ENCODE peak calls at places on chromosome 12, in four cellular contexts. X is psoas muscle, V is upper lobe of right lung, B is hepatocyte. W is an unnamed sample.

GRCh38 chr12:127077262-127078045 is 1189.5 kb upstream of the TMEM132C start:
- DNase-seq in B (no peak), V (no peak), X (no peak), W (no peak)

GRCh38 chr12:42780671-42781070 is 191.1 kb upstream of the PRICKLE1 start:
- DNase-seq in V (no peak), X (no peak), B (no peak), W (no peak)

GRCh38 chr12:52777566-52777965 is 421 bp upstream of the KRT76 start:
- DNase-seq in B (no peak), V (peak; percentile 42), X (no peak), W (no peak)

GRCh38 chr12:123949118-123949774 is 23.4 kb downstream of the CCDC92 start:
- DNase-seq in B (peak; percentile 37), V (no peak), X (no peak), W (no peak)

GRCh38 chr12:49567611-49568441 is at the start of gene MCRS1:
- DNase-seq in X (peak; percentile 91), V (peak; percentile 92), B (peak; percentile 96), W (peak; percentile 67)

GRCh38 chr12:26090853-26091510 is 33.9 kb downstream of the BHLHE41 start:
- DNase-seq in X (no peak), V (no peak), B (no peak), W (no peak)

GRCh38 chr12:77049767-77050353 is 15.5 kb downstream of the E2F7 start:
- DNase-seq in B (peak; percentile 82), V (no peak), X (no peak), W (no peak)

GRCh38 chr12:64083285-64084210 is 138.5 kb downstream of the KICS2 start:
- DNase-seq in B (peak; percentile 81), V (no peak), X (peak; percentile 81), W (peak; percentile 94)

GRCh38 chr12:51090705-51091229 is 7.4 kb upstream of the CSRNP2 start:
- DNase-seq in B (no peak), X (no peak), V (no peak), W (no peak)

GRCh38 chr12:43882578-43883178 is 46.8 kb downstream of the TMEM117 start:
- DNase-seq in V (no peak), B (peak; percentile 69), X (no peak), W (peak; percentile 35)

GRCh38 chr12:111636209-111636928 is 37.3 kb upstream of the ATXN2 start:
- DNase-seq in X (peak; percentile 66), V (peak; percentile 66), B (peak; percentile 78), W (peak; percentile 24)

GRCh38 chr12:44375694-44376093 is 500.4 kb downstream of the NELL2 start:
- DNase-seq in X (no peak), B (no peak), V (no peak), W (no peak)

GRCh38 chr12:6430990-6431353 is 13.8 kb upstream of the CD27 start:
- DNase-seq in B (no peak), V (peak; percentile 23), X (no peak), W (no peak)

GRCh38 chr12:62210422-62210821 is 49.8 kb upstream of the USP15 start:
- DNase-seq in X (peak; percentile 52), B (peak; percentile 55), V (no peak), W (peak; percentile 10)

GRCh38 chr12:106142591-106143261 is 4.0 kb upstream of the NUAK1 start:
- DNase-seq in B (no peak), V (no peak), X (no peak), W (no peak)

GRCh38 chr12:69657376-69658137 is 41.5 kb downstream of the BEST3 start:
- DNase-seq in B (no peak), X (peak; percentile 89), V (no peak), W (no peak)

GRCh38 chr12:62866451-62867082 is 68.4 kb downstream of the PPM1H start:
- DNase-seq in X (no peak), V (no peak), B (peak; percentile 32), W (peak; percentile 28)

GRCh38 chr12:113422030-113422900 is at the start of gene SDSL:
- DNase-seq in X (peak; percentile 64), V (peak; percentile 88), B (peak; percentile 88), W (peak; percentile 57)

GRCh38 chr12:24839268-24839791 is 109.6 kb downstream of the BCAT1 start:
- DNase-seq in V (no peak), X (no peak), B (no peak), W (no peak)

GRCh38 chr12:105220150-105220928 is 15.6 kb downstream of the APPL2 start:
- DNase-seq in X (no peak), V (no peak), B (no peak), W (no peak)

GRCh38 chr12:132150780-132151144 is 6.5 kb downstream of the NOC4L start:
- DNase-seq in B (no peak), X (peak; percentile 41), V (peak; percentile 48), W (no peak)

GRCh38 chr12:123106640-123107359 is 44.1 kb downstream of the PITPNM2 start:
- DNase-seq in B (no peak), X (peak; percentile 66), V (peak; percentile 71), W (no peak)

GRCh38 chr12:53695148-53696138 is 19.6 kb upstream of the ATP5MC2 start:
- DNase-seq in V (peak; percentile 69), X (peak; percentile 53), B (peak; percentile 85), W (no peak)

GRCh38 chr12:58166643-58167042 is 225.3 kb downstream of the ATP23 start:
- DNase-seq in V (no peak), B (no peak), X (no peak), W (no peak)

GRCh38 chr12:121949643-121950397 is 31.4 kb downstream of the CFAP251 start:
- DNase-seq in B (peak; percentile 62), X (no peak), V (no peak), W (peak; percentile 63)

GRCh38 chr12:13661005-13661887 is 320.2 kb downstream of the GRIN2B start:
- DNase-seq in V (no peak), B (peak; percentile 81), X (peak; percentile 50), W (peak; percentile 14)

GRCh38 chr12:124460771-124461170 is 106.6 kb downstream of the NCOR2 start:
- DNase-seq in B (no peak), V (no peak), X (no peak), W (no peak)

GRCh38 chr12:25249951-25250738 is 584 bp downstream of the KRAS start:
- DNase-seq in X (peak; percentile 77), B (peak; percentile 68), V (peak; percentile 86), W (no peak)

GRCh38 chr12:101076940-101077351 is 133.1 kb downstream of the SLC5A8 start:
- DNase-seq in V (no peak), X (no peak), B (no peak), W (peak; percentile 67)

GRCh38 chr12:85065816-85066482 is 29.8 kb downstream of the LRRIQ1 start:
- DNase-seq in B (no peak), X (no peak), V (no peak), W (no peak)

GRCh38 chr12:89845356-89845755 is 136.7 kb upstream of the ATP2B1 start:
- DNase-seq in B (no peak), X (no peak), V (no peak), W (no peak)

GRCh38 chr12:120234643-120235368 is 30.7 kb downstream of the PXN start:
- DNase-seq in V (peak; percentile 81), X (peak; percentile 96), B (peak; percentile 91), W (peak; percentile 86)

GRCh38 chr12:132886529-132887477 is 602 bp downstream of the CHFR start:
- DNase-seq in X (no peak), B (peak; percentile 51), V (no peak), W (no peak)

GRCh38 chr12:77630341-77630740 is 200.4 kb upstream of the NAV3 start:
- DNase-seq in X (no peak), B (no peak), V (no peak), W (no peak)

GRCh38 chr12:30358113-30358512 is 337.6 kb downstream of the IPO8 start:
- DNase-seq in V (no peak), B (no peak), X (no peak), W (no peak)

GRCh38 chr12:3777206-3777809 is 24.4 kb upstream of the CRACR2A start:
- DNase-seq in B (peak; percentile 67), X (no peak), V (no peak), W (no peak)

GRCh38 chr12:129257526-129257925 is 404.2 kb downstream of the GLT1D1 start:
- DNase-seq in B (no peak), V (no peak), X (no peak), W (no peak)

GRCh38 chr12:89946518-89946917 is 237.9 kb upstream of the ATP2B1 start:
- DNase-seq in B (no peak), V (no peak), X (no peak), W (no peak)

GRCh38 chr12:53636641-53637040 is 10.5 kb upstream of the ATF7 start:
- DNase-seq in V (no peak), B (no peak), X (no peak), W (no peak)

GRCh38 chr12:113322353-113322752 is 12.6 kb downstream of the SLC8B1 start:
- DNase-seq in B (no peak), X (no peak), V (no peak), W (no peak)

GRCh38 chr12:67991158-67991557 is 1.9 kb downstream of the IFNG-AS1 start:
- DNase-seq in B (no peak), V (no peak), X (no peak), W (no peak)

GRCh38 chr12:67996347-67996746 is 7.1 kb downstream of the IFNG-AS1 start:
- DNase-seq in B (no peak), V (no peak), X (no peak), W (no peak)

GRCh38 chr12:67998379-67998778 is 9.1 kb downstream of the IFNG-AS1 start:
- DNase-seq in X (no peak), B (no peak), V (no peak), W (no peak)

GRCh38 chr12:67993143-67993542 is 3.9 kb downstream of the IFNG-AS1 start:
- DNase-seq in X (no peak), B (no peak), V (no peak), W (no peak)

GRCh38 chr12:67994046-67994445 is 4.8 kb downstream of the IFNG-AS1 start:
- DNase-seq in X (no peak), V (no peak), B (no peak), W (no peak)
- TF ChIP-seq CTCF in X (no peak), V (no peak), B (no peak), W (no peak)

GRCh38 chr12:96400631-96401060 is 407 bp upstream of the CDK17 start:
- DNase-seq in X (no peak), V (no peak), B (no peak), W (no peak)
- H3K4me3 ChIP-seq in X (peak overlapping the region; percentile 94), V (peak overlapping the region; percentile 93), B (peak overlapping the region; percentile 95), W (peak overlapping the region; percentile 80)

GRCh38 chr12:109295764-109296425 is 13.2 kb downstream of the FOXN4 start:
- DNase-seq in V (no peak), X (no peak), B (no peak), W (no peak)
- TF ChIP-seq CTCF in V (no peak), X (no peak), B (no peak), W (no peak)

GRCh38 chr12:22047495-22047894 is 1.5 kb downstream of the CMAS start:
- DNase-seq in V (no peak), X (no peak), B (no peak), W (no peak)

GRCh38 chr12:22046090-22046967 is at the start of gene CMAS:
- DNase-seq in B (peak; percentile 89), V (peak; percentile 92), X (peak; percentile 88), W (no peak)

GRCh38 chr12:22050078-22050477 is 4.1 kb downstream of the CMAS start:
- DNase-seq in V (no peak), X (no peak), B (no peak), W (no peak)

GRCh38 chr12:22046968-22047390 is 961 bp downstream of the CMAS start:
- DNase-seq in X (no peak), B (no peak), V (no peak), W (no peak)

GRCh38 chr12:22048351-22049041 is 2.5 kb downstream of the CMAS start:
- DNase-seq in V (no peak), B (peak; percentile 19), X (no peak), W (no peak)
- H3K4me3 ChIP-seq in V (no peak overlapping the region), B (no peak overlapping the region), X (no peak overlapping the region), W (no peak overlapping the region)